ENCODE peak calls at places on chromosomes 1 and 21, in five cellular contexts. A is lower lobe of right lung, R is fibroblast of lung, P is breast epithelium, I is sigmoid colon. K is an unnamed sample. For H3K27me3, the result is how much of the 10 kb centered on the place peaks cover.

GRCh38 chr1:174497461-174497860 is 49.7 kb downstream of the GPR52 start:
- DNase-seq in R (no peak), P (no peak), I (no peak), A (no peak), K (no peak)

GRCh38 chr1:167473761-167474160 is 44.6 kb downstream of the CD247 start:
- DNase-seq in P (no peak), R (no peak), I (peak), A (no peak), K (no peak)

GRCh38 chr1:190258003-190258402 is 219.7 kb downstream of the BRINP3 start:
- DNase-seq in A (no peak), P (no peak), I (no peak), R (no peak), K (no peak)

GRCh38 chr1:212311836-212312497 is 26.8 kb downstream of the PPP2R5A start:
- DNase-seq in A (no peak), I (no peak), R (peak), P (no peak), K (no peak)

GRCh38 chr1:226656601-226657277 is 82.3 kb downstream of the ITPKB start:
- DNase-seq in R (peak), A (no peak), I (no peak), P (no peak), K (no peak)

GRCh38 chr1:42420145-42420544 is 35.7 kb downstream of the ZMYND12 start:
- DNase-seq in R (no peak), A (no peak), I (peak), P (no peak), K (no peak)

GRCh38 chr1:213585959-213586608 is 401.7 kb upstream of the PROX1 start:
- DNase-seq in P (no peak), A (no peak), I (no peak), R (no peak), K (no peak)

GRCh38 chr1:93908394-93909145 is 660 bp downstream of the GCLM start:
- DNase-seq in R (peak), A (peak), I (peak), P (no peak), K (peak)

GRCh38 chr1:235429143-235429542 is 61.9 kb downstream of the TBCE start:
- DNase-seq in P (no peak), I (no peak), A (no peak), R (peak), K (no peak)

GRCh38 chr1:45095450-45095849 is 83.4 kb downstream of the UROD start:
- DNase-seq in P (no peak), A (no peak), R (no peak), I (no peak), K (no peak)

GRCh38 chr1:91835087-91835521 is 50.8 kb downstream of the TGFBR3 start:
- DNase-seq in R (no peak), P (no peak), A (no peak), I (no peak), K (no peak)

GRCh38 chr1:220804202-220804586 is 17.5 kb downstream of the MTARC1 start:
- DNase-seq in I (no peak), A (no peak), P (no peak), R (no peak), K (no peak)

GRCh38 chr1:30372792-30373433 is 350.5 kb downstream of the MATN1 start:
- DNase-seq in R (no peak), I (peak), A (no peak), P (no peak), K (no peak)

GRCh38 chr1:117633936-117634335 is 28.1 kb downstream of the TENT5C start:
- DNase-seq in R (no peak), P (no peak), I (no peak), A (no peak), K (no peak)

GRCh38 chr1:57019240-57019805 is 53.5 kb upstream of the C8B start:
- DNase-seq in I (no peak), R (no peak), A (no peak), P (no peak), K (no peak)

GRCh38 chr1:9850442-9851162 is 26.8 kb upstream of the CLSTN1 start:
- DNase-seq in R (no peak), P (no peak), A (no peak), I (no peak), K (no peak)

GRCh38 chr1:84090447-84091244 is 53.4 kb upstream of the PRKACB start:
- DNase-seq in P (no peak), I (no peak), A (no peak), R (no peak), K (no peak)

GRCh38 chr1:237411621-237412020 is 369.6 kb downstream of the RYR2 start:
- DNase-seq in A (no peak), R (no peak), I (no peak), P (no peak), K (peak)

GRCh38 chr1:7644906-7645750 is 126.0 kb upstream of the VAMP3 start:
- DNase-seq in P (no peak), I (no peak), R (peak), A (peak), K (no peak)

GRCh38 chr1:87140831-87141540 is 187.7 kb upstream of the LMO4 start:
- DNase-seq in P (no peak), R (peak), A (no peak), I (no peak), K (no peak)

GRCh38 chr1:89827330-89827729 is 6.5 kb downstream of the LRRC8D start:
- DNase-seq in R (no peak), A (no peak), I (no peak), P (no peak), K (no peak)

GRCh38 chr1:64242895-64243756 is 39.7 kb downstream of the UBE2U start:
- DNase-seq in I (no peak), A (no peak), R (peak), P (no peak), K (no peak)

GRCh38 chr1:79708646-79709237 is 702.2 kb upstream of the ADGRL4 start:
- DNase-seq in R (no peak), A (no peak), P (no peak), I (no peak), K (no peak)

GRCh38 chr1:1304331-1305299 is 3.1 kb downstream of the ACAP3 start:
- DNase-seq in R (peak), P (peak), I (peak), A (peak), K (no peak)

GRCh38 chr1:202184750-202185460 is 8.7 kb upstream of the LGR6 start:
- DNase-seq in P (peak), I (peak), R (peak), A (peak), K (peak)

GRCh38 chr1:47713333-47713953 is 275.6 kb downstream of the FOXD2 start:
- DNase-seq in A (no peak), I (no peak), R (no peak), P (no peak), K (no peak)
- H3K27me3 ChIP-seq in A (half or more), I (half or more), R (under half), P (half or more), K (under half)

DNA sequence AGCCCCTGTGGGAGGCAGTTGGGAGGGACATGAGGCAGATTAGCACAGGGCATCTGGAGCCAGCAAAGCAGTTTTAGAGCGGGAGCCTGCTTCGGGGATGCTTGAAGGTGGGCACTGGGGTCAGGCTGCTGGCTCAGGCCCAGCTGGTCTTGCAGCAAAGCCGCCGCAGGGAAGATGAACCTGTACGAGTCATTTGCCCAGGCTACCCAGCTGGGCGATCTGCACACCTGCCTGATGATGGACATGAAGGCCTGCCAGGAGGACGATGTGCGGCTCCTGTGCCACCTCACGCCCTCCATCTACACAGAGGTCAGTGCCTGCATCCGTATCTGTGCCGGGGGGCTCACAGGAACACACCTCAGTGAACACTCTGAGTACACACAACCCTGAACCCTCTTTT is 7.7 kb upstream of the SLC27A3 start:
- DNase-seq in R (no peak), I (no peak), A (no peak), P (no peak), K (no peak)
- H3K27ac ChIP-seq in R (no peak), I (no peak), A (peak), P (no peak), K (no peak)

GRCh38 chr1:26417111-26417510 is 6.5 kb downstream of the LIN28A start:
- DNase-seq in P (peak), I (no peak), A (peak), R (peak), K (peak)

GRCh38 chr1:26413031-26413430 is 2.4 kb downstream of the LIN28A start:
- DNase-seq in R (no peak), P (no peak), A (no peak), I (no peak), K (no peak)

GRCh38 chr1:26419494-26419893 is 8.9 kb downstream of the LIN28A start:
- DNase-seq in I (no peak), A (no peak), R (no peak), P (no peak), K (no peak)

GRCh38 chr1:26418865-26419349 is 8.3 kb downstream of the LIN28A start:
- DNase-seq in A (no peak), R (peak), P (no peak), I (no peak), K (no peak)
- H3K27me3 ChIP-seq in A (under half), R (under half), P (under half), I (half or more), K (under half)

GRCh38 chr1:24151175-24151533 is 8.2 kb upstream of the IL22RA1 start:
- DNase-seq in I (no peak), P (no peak), R (no peak), A (no peak), K (no peak)

GRCh38 chr1:24147194-24147593 is 4.3 kb upstream of the IL22RA1 start:
- DNase-seq in P (no peak), R (no peak), A (no peak), I (no peak), K (no peak)

GRCh38 chr1:24150228-24151174 is 7.6 kb upstream of the IL22RA1 start:
- DNase-seq in P (peak), R (peak), A (peak), I (peak), K (peak)

GRCh38 chr1:24152631-24153494 is 9.9 kb upstream of the IL22RA1 start:
- DNase-seq in I (no peak), P (no peak), R (no peak), A (no peak), K (no peak)

DNA sequence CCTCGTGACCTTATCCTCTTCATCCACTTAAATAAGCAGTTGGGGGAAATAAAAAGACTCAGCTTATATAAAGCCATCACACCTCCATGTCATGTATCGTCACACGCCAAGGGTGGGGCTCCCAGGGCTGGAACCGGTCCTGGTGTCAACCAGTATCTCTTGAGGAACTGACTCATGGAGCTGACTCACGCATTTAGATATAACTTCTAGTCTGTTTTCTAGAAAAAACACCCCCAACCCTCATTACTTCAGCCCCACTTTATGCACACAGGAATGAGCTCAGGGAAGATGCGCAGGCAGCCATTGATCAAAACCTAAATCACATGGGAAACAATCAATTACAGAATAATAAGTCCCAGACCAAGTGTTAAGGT is 6.9 kb upstream of the IL22RA1 start:
- DNase-seq in I (no peak), R (peak), P (no peak), A (no peak), K (no peak)
- H3K27ac ChIP-seq in I (no peak), R (no peak), P (no peak), A (no peak), K (no peak)

GRCh38 chr1:182724215-182724614 is 39.8 kb upstream of the RGS8 start:
- DNase-seq in I (no peak), A (no peak), P (no peak), R (no peak), K (no peak)
- H3K27me3 ChIP-seq in I (under half), A (under half), P (under half), R (under half), K (under half)

DNA sequence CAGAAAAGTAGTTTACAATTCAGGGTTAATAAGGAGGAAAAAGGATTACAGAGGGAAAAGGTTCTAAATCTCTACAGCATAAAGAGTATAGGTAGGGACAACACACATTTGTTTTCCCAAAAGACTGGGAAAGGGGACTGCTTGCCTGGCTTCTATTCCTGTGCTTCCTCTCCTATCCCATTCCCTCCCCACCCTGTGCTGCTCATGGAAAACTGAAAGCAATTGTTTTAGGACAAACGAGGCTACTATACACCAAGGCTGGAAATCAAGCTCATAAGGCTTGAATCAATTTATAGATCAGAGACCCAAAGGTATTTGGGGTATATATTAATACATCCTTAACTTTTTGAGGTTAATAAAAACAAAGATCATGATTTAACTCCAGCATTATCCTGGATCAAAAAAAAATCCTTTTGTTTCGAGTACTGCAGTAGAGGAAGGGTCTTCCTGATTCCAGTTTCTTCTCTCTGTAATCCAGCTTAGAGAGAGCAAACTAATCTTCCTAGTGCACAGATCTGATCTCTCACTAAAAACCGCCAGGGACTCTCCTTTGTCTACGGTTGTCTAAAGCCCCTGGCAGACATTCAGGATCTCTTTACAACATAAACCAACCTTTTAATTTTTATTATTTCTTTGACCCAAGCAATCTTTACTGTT is 37.3 kb upstream of the A3GALT2 start:
- DNase-seq in P (no peak), A (no peak), R (no peak), I (no peak), K (no peak)
- H3K27ac ChIP-seq in P (peak), A (no peak), R (no peak), I (no peak), K (no peak)

GRCh38 chr21:36045993-36046392 is 14.3 kb downstream of the SETD4 start:
- DNase-seq in R (no peak), I (no peak), A (no peak), P (no peak), K (no peak)
- H3K27me3 ChIP-seq in R (under half), I (under half), A (under half), P (under half), K (under half)

GRCh38 chr21:27570306-27570868 is 603.5 kb upstream of the ADAMTS5 start:
- DNase-seq in A (peak), I (peak), P (no peak), R (peak), K (no peak)

GRCh38 chr21:27569091-27569490 is 602.2 kb upstream of the ADAMTS5 start:
- DNase-seq in A (no peak), R (peak), I (no peak), P (no peak), K (no peak)

GRCh38 chr21:27571706-27572105 is 604.8 kb upstream of the ADAMTS5 start:
- DNase-seq in R (peak), P (no peak), A (no peak), I (no peak), K (no peak)

GRCh38 chr21:27572681-27573080 is 605.8 kb upstream of the ADAMTS5 start:
- DNase-seq in R (peak), I (no peak), P (no peak), A (no peak), K (no peak)

DNA sequence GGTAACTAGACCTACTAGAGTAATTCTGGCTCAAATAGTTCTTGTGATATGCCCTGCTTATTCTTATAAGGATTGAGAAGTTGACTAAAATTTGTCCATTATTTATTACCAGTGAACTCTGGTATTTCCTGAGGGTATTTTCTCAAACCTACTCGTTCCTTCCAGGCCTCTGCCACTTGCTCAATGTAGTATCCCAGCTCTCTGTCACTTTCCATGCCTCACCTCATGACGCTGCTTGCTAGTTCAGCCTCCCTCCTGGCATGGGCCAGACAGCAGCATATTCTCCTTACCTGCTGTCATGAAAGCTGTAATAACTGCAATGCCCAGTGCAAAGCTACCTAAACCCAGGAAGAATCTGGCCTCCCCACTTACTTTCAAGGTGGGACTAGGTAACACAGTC is 602.9 kb upstream of the ADAMTS5 start:
- DNase-seq in P (no peak), I (no peak), R (no peak), A (no peak), K (no peak)
- H3K27ac ChIP-seq in P (no peak), I (peak), R (peak), A (peak), K (no peak)

GRCh38 chr21:33064623-33064996 is 5.3 kb upstream of the OLIG1 start:
- DNase-seq in A (no peak), P (no peak), R (no peak), I (no peak), K (no peak)

GRCh38 chr21:33069243-33069642 is 698 bp upstream of the OLIG1 start:
- DNase-seq in A (no peak), I (no peak), P (no peak), R (no peak), K (no peak)

GRCh38 chr21:33067457-33067856 is 2.5 kb upstream of the OLIG1 start:
- DNase-seq in P (no peak), R (no peak), I (no peak), A (no peak), K (no peak)

GRCh38 chr21:33069645-33069993 is 322 bp upstream of the OLIG1 start:
- DNase-seq in P (no peak), R (no peak), I (no peak), A (no peak), K (no peak)

GRCh38 chr21:33067045-33067444 is 2.9 kb upstream of the OLIG1 start:
- DNase-seq in A (no peak), I (no peak), R (no peak), P (no peak), K (no peak)
- H3K27me3 ChIP-seq in A (half or more), I (half or more), R (half or more), P (half or more), K (under half)